ENCODE peak calls at places on chromosomes 5 and 9, in ten cellular contexts. Q, T, A, M, U, I, R, S, N and W are unnamed samples.

GRCh38 chr9:127928232-127929043 is 2.1 kb downstream of the PIP5KL1 start:
- DNase-seq in Q (no peak), T (no peak), A (no peak), M (no peak), U (no peak), I (no peak), R (no peak), S (no peak), N (peak), W (no peak)

GRCh38 chr5:87541033-87541432 is 128.3 kb upstream of the CCNH start:
- DNase-seq in Q (peak), T (no peak), A (no peak), M (peak), U (peak), I (no peak), R (peak), S (peak), N (peak), W (peak)

GRCh38 chr9:135167839-135168378 is 80.4 kb downstream of the OLFM1 start:
- DNase-seq in Q (no peak), T (no peak), A (no peak), M (no peak), U (no peak), I (no peak), R (no peak), S (no peak), N (no peak), W (no peak)

GRCh38 chr9:86303316-86303975 is 21.1 kb upstream of the ISCA1 start:
- DNase-seq in Q (no peak), T (peak), A (peak), M (no peak), U (peak), I (no peak), R (no peak), S (no peak), N (peak), W (no peak)

GRCh38 chr9:128995791-128996190 is 32.3 kb downstream of the SH3GLB2 start:
- DNase-seq in Q (no peak), T (no peak), A (no peak), M (no peak), U (no peak), I (no peak), R (no peak), S (no peak), N (peak), W (no peak)

GRCh38 chr5:170774831-170775230 is 8.7 kb upstream of the GABRP start:
- DNase-seq in Q (no peak), T (no peak), A (no peak), M (no peak), U (no peak), I (no peak), R (no peak), S (no peak), N (no peak), W (no peak)

GRCh38 chr9:126722252-126722921 is 82.5 kb upstream of the ZBTB43 start:
- DNase-seq in Q (peak), T (peak), A (peak), M (peak), U (peak), I (peak), R (peak), S (no peak), N (peak), W (peak)

GRCh38 chr5:178590924-178591423 is 781 bp upstream of the COL23A1 start:
- DNase-seq in Q (peak), T (no peak), A (no peak), M (no peak), U (peak), I (no peak), R (no peak), S (no peak), N (no peak), W (no peak)

GRCh38 chr9:16509946-16510504 is 360.4 kb downstream of the BNC2 start:
- DNase-seq in Q (no peak), T (no peak), A (no peak), M (no peak), U (peak), I (no peak), R (peak), S (no peak), N (peak), W (no peak)

GRCh38 chr5:38316544-38317224 is 58.3 kb downstream of the EGFLAM start:
- DNase-seq in Q (peak), T (no peak), A (no peak), M (no peak), U (peak), I (no peak), R (no peak), S (no peak), N (no peak), W (peak)

GRCh38 chr5:169599451-169599850 is 15.9 kb downstream of the SPDL1 start:
- DNase-seq in Q (no peak), T (no peak), A (no peak), M (no peak), U (peak), I (no peak), R (no peak), S (no peak), N (no peak), W (no peak)

GRCh38 chr9:129626944-129627297 is 958 bp downstream of the NTMT1 start:
- DNase-seq in Q (peak), T (no peak), A (no peak), M (no peak), U (peak), I (no peak), R (peak), S (no peak), N (no peak), W (no peak)

GRCh38 chr5:133921899-133922468 is 46.4 kb downstream of the C5orf15 start:
- DNase-seq in Q (no peak), T (no peak), A (no peak), M (no peak), U (no peak), I (no peak), R (no peak), S (no peak), N (peak), W (no peak)

GRCh38 chr9:127561491-127562270 is 50.4 kb upstream of the STXBP1 start:
- DNase-seq in Q (peak), T (no peak), A (no peak), M (peak), U (peak), I (no peak), R (peak), S (no peak), N (no peak), W (peak)

GRCh38 chr5:146388418-146388817 is 49.8 kb downstream of the POU4F3 start:
- DNase-seq in Q (peak), T (no peak), A (no peak), M (no peak), U (peak), I (no peak), R (no peak), S (no peak), N (peak), W (no peak)

GRCh38 chr5:130017173-130017572 is 112.9 kb downstream of the CHSY3 start:
- DNase-seq in Q (no peak), T (no peak), A (no peak), M (no peak), U (no peak), I (no peak), R (no peak), S (no peak), N (peak), W (no peak)

GRCh38 chr5:168836603-168837245 is 257.6 kb upstream of the PANK3 start:
- DNase-seq in Q (no peak), T (no peak), A (peak), M (no peak), U (no peak), I (no peak), R (no peak), S (no peak), N (no peak), W (no peak)